ENCODE peak calls at places on chromosomes 13 and 19, in eight cellular contexts. Y is astrocyte; X is OCI-LY7; M is tibial nerve; J is IMR-90; P is caudate nucleus; Q is CD8-positive, alpha-beta memory T cell; D is transverse colon. V is an unnamed sample.

GRCh38 chr13:106318941-106319411 is 216.5 kb downstream of the EFNB2 start:
- DNase-seq in Y (peak), X (no peak), M (no peak), J (peak), P (no peak), Q (no peak), D (no peak), V (peak)

GRCh38 chr13:28048768-28049167 is 51.6 kb downstream of the FLT3 start:
- DNase-seq in Y (no peak), X (no peak), M (no peak), J (no peak), P (no peak), Q (no peak), D (no peak), V (no peak)

GRCh38 chr13:96388598-96388997 is 298.7 kb downstream of the HS6ST3 start:
- DNase-seq in Y (no peak), X (no peak), M (no peak), J (no peak), P (no peak), Q (no peak), D (no peak), V (no peak)

GRCh38 chr13:73133536-73133935 is 74.7 kb downstream of the KLF5 start:
- DNase-seq in Y (peak), X (no peak), M (no peak), J (no peak), P (no peak), Q (no peak), D (peak), V (peak)

GRCh38 chr13:114199961-114200672 is 21.1 kb downstream of the CFAP97D2 start:
- DNase-seq in Y (no peak), X (no peak), M (no peak), J (no peak), P (no peak), Q (no peak), D (no peak), V (no peak)

GRCh38 chr13:34145061-34145460 is 327.1 kb downstream of the RFC3 start:
- DNase-seq in Y (no peak), X (no peak), M (no peak), J (no peak), P (no peak), Q (no peak), D (no peak), V (no peak)

GRCh38 chr13:28575200-28575599 is 80.3 kb upstream of the FLT1 start:
- DNase-seq in Y (no peak), X (no peak), M (no peak), J (no peak), P (no peak), Q (no peak), D (peak), V (no peak)

GRCh38 chr19:55648657-55649578 is 906 bp downstream of the CCDC106 start:
- DNase-seq in Y (no peak), X (no peak), M (no peak), J (no peak), P (no peak), Q (no peak), D (no peak), V (no peak)

GRCh38 chr19:17420267-17420924 is 549 bp downstream of the MVB12A start:
- DNase-seq in Y (no peak), X (peak), M (no peak), J (no peak), P (no peak), Q (peak), D (peak), V (peak)

GRCh38 chr13:22002893-22003292 is 332.0 kb downstream of the FGF9 start:
- DNase-seq in Y (no peak), X (no peak), M (no peak), J (no peak), P (no peak), Q (no peak), D (no peak), V (no peak)

GRCh38 chr19:12093777-12094176 is 29.2 kb downstream of the ZNF844 start:
- DNase-seq in Y (no peak), X (no peak), M (no peak), J (no peak), P (no peak), Q (no peak), D (no peak), V (no peak)

GRCh38 chr13:23749288-23749880 is 139.8 kb downstream of the MIPEP start:
- DNase-seq in Y (no peak), X (no peak), M (no peak), J (no peak), P (no peak), Q (no peak), D (no peak), V (no peak)

GRCh38 chr13:94481966-94482365 is 2.5 kb upstream of the DCT start:
- DNase-seq in Y (peak), X (no peak), M (no peak), J (peak), P (no peak), Q (no peak), D (no peak), V (peak)

GRCh38 chr13:43935878-43936277 is 56.2 kb downstream of the LACC1 start:
- DNase-seq in Y (no peak), X (no peak), M (no peak), J (no peak), P (no peak), Q (no peak), D (no peak), V (no peak)

GRCh38 chr13:47397739-47398138 is 500.9 kb upstream of the HTR2A start:
- DNase-seq in Y (peak), X (no peak), M (no peak), J (peak), P (no peak), Q (no peak), D (no peak), V (peak)

GRCh38 chr19:51439021-51439465 is 19.2 kb downstream of the SIGLEC8 start:
- DNase-seq in Y (no peak), X (peak), M (no peak), J (no peak), P (no peak), Q (peak), D (no peak), V (peak)

GRCh38 chr19:10044390-10044789 is 31.1 kb downstream of the RDH8 start:
- DNase-seq in Y (no peak), X (peak), M (no peak), J (no peak), P (no peak), Q (no peak), D (no peak), V (no peak)

GRCh38 chr19:46502891-46503290 is 7.2 kb upstream of the PNMA8B start:
- DNase-seq in Y (no peak), X (no peak), M (no peak), J (no peak), P (no peak), Q (no peak), D (no peak), V (no peak)

GRCh38 chr13:62093984-62094383 is 678.3 kb upstream of the PCDH20 start:
- DNase-seq in Y (no peak), X (no peak), M (no peak), J (no peak), P (no peak), Q (no peak), D (no peak), V (no peak)

GRCh38 chr19:49816616-49817015 is 1.5 kb upstream of the MED25 start:
- DNase-seq in Y (no peak), X (no peak), M (no peak), J (no peak), P (no peak), Q (no peak), D (no peak), V (no peak)
- H3K27ac ChIP-seq in Y (no peak), X (peak), M (peak), J (peak), P (peak), Q (peak), D (peak), V (peak)

GRCh38 chr13:109608032-109608431 is 178.4 kb downstream of the IRS2 start:
- DNase-seq in Y (no peak), X (no peak), M (no peak), J (no peak), P (no peak), Q (no peak), D (no peak), V (no peak)

GRCh38 chr13:109608503-109608902 is 177.9 kb downstream of the IRS2 start:
- DNase-seq in Y (no peak), X (no peak), M (no peak), J (no peak), P (no peak), Q (no peak), D (no peak), V (no peak)

GRCh38 chr13:109606404-109607028 is 179.9 kb downstream of the IRS2 start:
- DNase-seq in Y (no peak), X (no peak), M (no peak), J (no peak), P (no peak), Q (no peak), D (no peak), V (no peak)

GRCh38 chr13:109604894-109605293 is 181.5 kb downstream of the IRS2 start:
- DNase-seq in Y (no peak), X (no peak), M (no peak), J (no peak), P (no peak), Q (no peak), D (no peak), V (no peak)

GRCh38 chr13:109605846-109606245 is 180.5 kb downstream of the IRS2 start:
- DNase-seq in Y (no peak), X (no peak), M (no peak), J (no peak), P (no peak), Q (no peak), D (no peak), V (no peak)
- H3K27ac ChIP-seq in Y (no peak), X (no peak), M (no peak), J (no peak), P (no peak), Q (no peak), D (no peak), V (no peak)

GRCh38 chr19:4714016-4714415 is 9.6 kb downstream of the DPP9 start:
- DNase-seq in Y (no peak), X (no peak), M (no peak), J (no peak), P (no peak), Q (no peak), D (no peak), V (no peak)
- H3K27ac ChIP-seq in Y (peak), X (no peak), M (no peak), J (peak), P (no peak), Q (no peak), D (peak), V (peak)

GRCh38 chr13:20686167-20686566 is 17.3 kb upstream of the IL17D start:
- DNase-seq in Y (no peak), X (no peak), M (no peak), J (no peak), P (no peak), Q (no peak), D (no peak), V (no peak)

GRCh38 chr13:20686863-20687579 is 16.5 kb upstream of the IL17D start:
- DNase-seq in Y (peak), X (no peak), M (no peak), J (no peak), P (no peak), Q (no peak), D (no peak), V (no peak)

GRCh38 chr13:20684535-20684934 is 19.0 kb upstream of the IL17D start:
- DNase-seq in Y (peak), X (no peak), M (no peak), J (no peak), P (no peak), Q (no peak), D (no peak), V (no peak)

GRCh38 chr13:20685042-20685441 is 18.5 kb upstream of the IL17D start:
- DNase-seq in Y (no peak), X (no peak), M (no peak), J (no peak), P (no peak), Q (no peak), D (no peak), V (no peak)

DNA sequence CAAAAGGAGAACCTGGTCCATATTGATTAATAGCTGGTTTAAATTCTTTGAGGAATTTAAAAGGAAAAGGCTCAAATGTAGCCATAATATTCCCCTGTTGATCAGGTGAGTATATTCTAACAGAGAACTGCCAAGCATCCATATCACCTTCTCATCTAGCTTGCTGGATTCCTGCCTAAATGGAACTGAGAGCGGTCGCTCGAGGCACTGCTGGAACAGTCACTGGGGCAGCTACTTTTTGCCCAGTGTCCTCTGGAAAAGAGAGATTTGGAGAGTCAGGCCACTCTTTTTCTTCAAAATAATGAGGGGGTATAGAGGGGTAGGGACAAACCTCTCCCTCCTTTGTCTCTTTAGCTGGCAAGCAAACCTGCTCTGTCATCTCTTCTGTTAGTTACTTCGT is 19.5 kb upstream of the IL17D start:
- DNase-seq in Y (no peak), X (no peak), M (no peak), J (no peak), P (no peak), Q (no peak), D (no peak), V (no peak)
- H3K27ac ChIP-seq in Y (no peak), X (no peak), M (no peak), J (no peak), P (no peak), Q (no peak), D (no peak), V (no peak)

DNA sequence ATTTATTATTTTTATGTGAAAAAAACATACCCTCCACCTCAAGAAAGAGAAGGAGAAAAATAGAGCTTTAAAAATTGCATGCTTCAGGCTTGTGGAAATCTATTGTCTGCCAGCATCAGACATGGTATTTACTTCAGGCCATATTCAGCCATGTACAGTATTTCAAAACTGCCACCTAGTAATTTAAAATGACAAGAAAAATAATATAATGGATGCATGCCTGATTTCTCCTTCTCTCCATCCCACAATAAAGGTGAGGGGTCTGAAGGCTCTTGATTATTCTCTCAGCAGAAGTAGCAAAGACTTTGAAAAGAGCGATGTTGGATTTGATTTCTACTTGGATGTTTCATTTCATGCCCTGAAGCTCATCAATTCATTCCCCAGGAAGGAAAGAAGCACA is 250.7 kb downstream of the TBC1D4 start:
- DNase-seq in Y (no peak), X (no peak), M (no peak), J (no peak), P (no peak), Q (no peak), D (no peak), V (no peak)
- H3K27ac ChIP-seq in Y (no peak), X (no peak), M (no peak), J (no peak), P (no peak), Q (no peak), D (no peak), V (no peak)

GRCh38 chr19:2046046-2046907 is 4.8 kb downstream of the MKNK2 start:
- DNase-seq in Y (no peak), X (no peak), M (no peak), J (no peak), P (no peak), Q (no peak), D (no peak), V (no peak)

GRCh38 chr19:2043864-2044708 is 7.0 kb downstream of the MKNK2 start:
- DNase-seq in Y (no peak), X (peak), M (no peak), J (no peak), P (no peak), Q (peak), D (no peak), V (no peak)

GRCh38 chr19:2047076-2047448 is 4.0 kb downstream of the MKNK2 start:
- DNase-seq in Y (no peak), X (no peak), M (no peak), J (no peak), P (no peak), Q (no peak), D (no peak), V (no peak)

GRCh38 chr19:2044709-2045500 is 6.1 kb downstream of the MKNK2 start:
- DNase-seq in Y (no peak), X (no peak), M (no peak), J (no peak), P (no peak), Q (no peak), D (no peak), V (no peak)

GRCh38 chr19:2045501-2046045 is 5.5 kb downstream of the MKNK2 start:
- DNase-seq in Y (no peak), X (no peak), M (no peak), J (no peak), P (no peak), Q (no peak), D (no peak), V (no peak)
- H3K27ac ChIP-seq in Y (no peak), X (no peak), M (peak), J (no peak), P (peak), Q (no peak), D (peak), V (no peak)

GRCh38 chr19:28609091-28609755 is 603.7 kb downstream of the UQCRFS1 start:
- DNase-seq in Y (no peak), X (no peak), M (no peak), J (no peak), P (no peak), Q (no peak), D (no peak), V (no peak)

GRCh38 chr19:28608292-28608691 is 604.7 kb downstream of the UQCRFS1 start:
- DNase-seq in Y (no peak), X (no peak), M (no peak), J (no peak), P (no peak), Q (no peak), D (no peak), V (no peak)

GRCh38 chr19:28607066-28607583 is 605.8 kb downstream of the UQCRFS1 start:
- DNase-seq in Y (no peak), X (no peak), M (no peak), J (no peak), P (no peak), Q (no peak), D (no peak), V (no peak)

GRCh38 chr19:28605501-28606268 is 607.3 kb downstream of the UQCRFS1 start:
- DNase-seq in Y (no peak), X (no peak), M (no peak), J (no peak), P (no peak), Q (no peak), D (no peak), V (no peak)

GRCh38 chr19:28606269-28607032 is 606.5 kb downstream of the UQCRFS1 start:
- DNase-seq in Y (no peak), X (no peak), M (no peak), J (no peak), P (no peak), Q (no peak), D (no peak), V (no peak)
- H3K27ac ChIP-seq in Y (no peak), X (no peak), M (no peak), J (no peak), P (no peak), Q (peak), D (no peak), V (no peak)

GRCh38 chr19:54470991-54471782 is 1.9 kb downstream of the CDC42EP5 start:
- DNase-seq in Y (no peak), X (no peak), M (peak), J (no peak), P (peak), Q (no peak), D (peak), V (no peak)
- H3K27ac ChIP-seq in Y (no peak), X (no peak), M (peak), J (peak), P (peak), Q (no peak), D (peak), V (peak)

DNA sequence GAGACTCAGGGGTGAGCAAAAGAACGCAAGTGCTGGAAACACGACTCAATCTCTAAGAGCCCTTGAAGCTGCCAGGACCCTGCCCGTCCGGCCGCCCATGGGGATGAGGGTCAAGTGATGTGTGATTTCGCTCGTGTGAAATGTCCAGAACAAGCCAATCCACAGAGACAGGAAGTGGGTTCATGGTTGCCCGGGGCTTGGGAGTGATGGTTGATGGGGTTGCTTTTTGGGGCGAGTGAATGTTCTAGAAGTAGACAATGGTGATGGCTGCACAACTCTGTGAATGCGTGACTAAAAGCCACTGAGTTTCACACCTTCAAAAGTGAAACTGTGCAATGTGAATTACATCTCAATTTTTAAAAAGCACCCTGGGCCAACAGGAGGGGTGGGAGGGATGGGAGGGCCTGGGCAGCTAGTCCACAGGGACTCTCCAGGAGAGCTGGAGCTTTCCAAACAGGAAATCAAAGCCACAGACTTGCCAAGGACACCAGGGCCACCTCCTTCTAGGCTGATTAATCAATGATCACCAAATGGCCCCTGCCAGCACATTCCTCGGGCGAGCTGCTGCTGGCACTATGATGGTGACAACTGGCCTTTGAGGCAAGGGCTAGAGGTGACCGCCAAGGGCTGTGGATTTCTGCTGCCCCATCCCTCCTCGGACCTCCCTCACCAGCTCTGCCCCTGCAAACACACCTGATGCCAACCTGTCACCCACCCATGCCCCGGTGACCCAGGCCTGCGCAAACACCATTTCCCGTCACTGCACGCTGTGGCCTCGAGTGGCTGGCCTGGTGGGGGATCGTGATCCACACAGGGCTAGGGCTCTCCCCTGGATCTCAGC is 14.0 kb downstream of the DPP9 start:
- DNase-seq in Y (no peak), X (no peak), M (no peak), J (no peak), P (no peak), Q (no peak), D (no peak), V (no peak)
- H3K27ac ChIP-seq in Y (no peak), X (no peak), M (no peak), J (no peak), P (no peak), Q (no peak), D (peak), V (peak)

GRCh38 chr13:75843033-75843432 is 206.9 kb downstream of the LMO7 start:
- DNase-seq in Y (no peak), X (no peak), M (no peak), J (no peak), P (no peak), Q (no peak), D (no peak), V (no peak)
- H3K27ac ChIP-seq in Y (no peak), X (no peak), M (no peak), J (no peak), P (no peak), Q (no peak), D (no peak), V (no peak)

V was measured in mammary epithelial cell.